ENCODE peak calls at places on chromosome 1, in eight cellular contexts. H is MCF 10A, U is psoas muscle, T is upper lobe of right lung, G is brain pericyte, V is adrenal gland, D is HAP-1, B is hippocampal formation. S is an unnamed sample.
A peak's percentile ranks its signal among the peaks of the same experiment; 100 is the strongest.

GRCh38 chr1:29541641-29542040 is 305.3 kb downstream of the PTPRU start:
- DNase-seq in H (no peak), U (no peak), T (peak; percentile 22), G (no peak), V (no peak), D (no peak), B (no peak), S (no peak)

GRCh38 chr1:85289207-85289847 is 12.9 kb upstream of the BCL10 start:
- DNase-seq in H (peak; percentile 98), U (no peak), T (no peak), G (no peak), V (no peak), D (no peak), B (no peak), S (no peak)

GRCh38 chr1:107842241-107842640 is 122.7 kb downstream of the VAV3 start:
- DNase-seq in H (peak; percentile 49), U (no peak), T (no peak), G (no peak), V (no peak), D (no peak), B (no peak), S (no peak)

GRCh38 chr1:205351984-205352713 is 4.6 kb downstream of the KLHDC8A start:
- DNase-seq in H (peak; percentile 74), U (no peak), T (peak; percentile 62), G (no peak), V (peak; percentile 42), D (peak; percentile 91), B (no peak), S (no peak)

GRCh38 chr1:108962681-108963051 is 618 bp downstream of the CLCC1 start:
- DNase-seq in H (peak; percentile 39), U (no peak), T (peak; percentile 72), G (no peak), V (peak; percentile 25), D (peak; percentile 45), B (no peak), S (no peak)

GRCh38 chr1:230191839-230192238 is 124.8 kb downstream of the GALNT2 start:
- DNase-seq in H (no peak), U (no peak), T (no peak), G (no peak), V (no peak), D (no peak), B (no peak), S (no peak)

GRCh38 chr1:88009916-88010315 is 674.2 kb upstream of the PKN2 start:
- DNase-seq in H (no peak), U (no peak), T (no peak), G (no peak), V (no peak), D (no peak), B (no peak), S (no peak)

GRCh38 chr1:217188280-217189235 is 442.3 kb downstream of the GPATCH2 start:
- DNase-seq in H (peak; percentile 60), U (no peak), T (no peak), G (no peak), V (no peak), D (peak; percentile 13), B (no peak), S (no peak)

GRCh38 chr1:234745844-234746797 is 136.1 kb upstream of the IRF2BP2 start:
- DNase-seq in H (no peak), U (no peak), T (no peak), G (no peak), V (no peak), D (no peak), B (no peak), S (no peak)

GRCh38 chr1:153777648-153778047 is 2.4 kb downstream of the SLC27A3 start:
- DNase-seq in H (peak; percentile 80), U (no peak), T (peak; percentile 81), G (no peak), V (no peak), D (no peak), B (no peak), S (no peak)

S was measured in activated CD8-positive, alpha-beta memory T cell treated with anti-CD3 and anti-CD28 coated beads for 24 hours.